ENCODE peak calls at places on chromosomes 16 and 17, in five cellular contexts. One of them, this sample, is unnamed.

GRCh38 chr16:66308096-66308495 is 58.4 kb upstream of the CDH5 start:
- DNase-seq in endothelial cell: no peak
- DNase-seq in HTR-8/SVneo: no peak
- DNase-seq in posterior vena cava: peak; percentile 60
- DNase-seq in stimulated activated naive CD8-positive, alpha-beta T cell treated with anti-CD3 and anti-CD28 coated beads, Interleukin-15, amount 100 ng/mL, for 72 hours: no peak
- DNase-seq in this sample: no peak

GRCh38 chr16:1494129-1494640 is 1.0 kb downstream of the TELO2 start:
- DNase-seq in endothelial cell: peak; percentile 48
- DNase-seq in HTR-8/SVneo: peak; percentile 45
- DNase-seq in posterior vena cava: no peak
- DNase-seq in stimulated activated naive CD8-positive, alpha-beta T cell treated with anti-CD3 and anti-CD28 coated beads, Interleukin-15, amount 100 ng/mL, for 72 hours: no peak
- DNase-seq in this sample: no peak

GRCh38 chr17:50027639-50028206 is 28.2 kb upstream of the ITGA3 start:
- DNase-seq in endothelial cell: no peak
- DNase-seq in HTR-8/SVneo: peak; percentile 97
- DNase-seq in posterior vena cava: peak; percentile 92
- DNase-seq in stimulated activated naive CD8-positive, alpha-beta T cell treated with anti-CD3 and anti-CD28 coated beads, Interleukin-15, amount 100 ng/mL, for 72 hours: no peak
- DNase-seq in this sample: peak; percentile 89

GRCh38 chr17:30113213-30113612 is 3.4 kb upstream of the NSRP1 start:
- DNase-seq in endothelial cell: no peak
- DNase-seq in HTR-8/SVneo: no peak
- DNase-seq in posterior vena cava: no peak
- DNase-seq in stimulated activated naive CD8-positive, alpha-beta T cell treated with anti-CD3 and anti-CD28 coated beads, Interleukin-15, amount 100 ng/mL, for 72 hours: peak; percentile 62
- DNase-seq in this sample: peak; percentile 56

GRCh38 chr16:83418565-83418964 is 389.2 kb upstream of the HSBP1 start:
- DNase-seq in endothelial cell: no peak
- DNase-seq in HTR-8/SVneo: no peak
- DNase-seq in posterior vena cava: no peak
- DNase-seq in stimulated activated naive CD8-positive, alpha-beta T cell treated with anti-CD3 and anti-CD28 coated beads, Interleukin-15, amount 100 ng/mL, for 72 hours: no peak
- DNase-seq in this sample: no peak

GRCh38 chr17:50686494-50687199 is 21.1 kb downstream of the ANKRD40 start:
- DNase-seq in endothelial cell: no peak
- DNase-seq in HTR-8/SVneo: peak; percentile 85
- DNase-seq in posterior vena cava: peak; percentile 94
- DNase-seq in stimulated activated naive CD8-positive, alpha-beta T cell treated with anti-CD3 and anti-CD28 coated beads, Interleukin-15, amount 100 ng/mL, for 72 hours: no peak
- DNase-seq in this sample: peak; percentile 95

GRCh38 chr16:81495321-81496234 is 51.0 kb downstream of the CMIP start:
- DNase-seq in endothelial cell: no peak
- DNase-seq in HTR-8/SVneo: no peak
- DNase-seq in posterior vena cava: peak; percentile 90
- DNase-seq in stimulated activated naive CD8-positive, alpha-beta T cell treated with anti-CD3 and anti-CD28 coated beads, Interleukin-15, amount 100 ng/mL, for 72 hours: no peak
- DNase-seq in this sample: no peak

GRCh38 chr16:54178491-54178976 is 108.1 kb downstream of the IRX3 start:
- DNase-seq in endothelial cell: no peak
- DNase-seq in HTR-8/SVneo: no peak
- DNase-seq in posterior vena cava: no peak
- DNase-seq in stimulated activated naive CD8-positive, alpha-beta T cell treated with anti-CD3 and anti-CD28 coated beads, Interleukin-15, amount 100 ng/mL, for 72 hours: no peak
- DNase-seq in this sample: no peak

GRCh38 chr16:71499775-71500364 is 10.7 kb upstream of the ZNF19 start:
- DNase-seq in endothelial cell: peak; percentile 64
- DNase-seq in HTR-8/SVneo: peak; percentile 83
- DNase-seq in posterior vena cava: no peak
- DNase-seq in stimulated activated naive CD8-positive, alpha-beta T cell treated with anti-CD3 and anti-CD28 coated beads, Interleukin-15, amount 100 ng/mL, for 72 hours: peak; percentile 41
- DNase-seq in this sample: peak; percentile 47